ENCODE peak calls at places on chromosomes 5 and 9, in six cellular contexts. One of them, this sample, is unnamed.

GRCh38 chr5:163525096-163525495 is 19.7 kb downstream of the MAT2B start:
- DNase-seq in endothelial cell of umbilical vein: no peak
- DNase-seq in A549: no peak
- DNase-seq in K562: no peak
- DNase-seq in HepG2: no peak
- DNase-seq in GM12878: no peak
- DNase-seq in this sample: no peak

GRCh38 chr9:109506097-109506712 is 8.1 kb upstream of the PTPN3 start:
- DNase-seq in endothelial cell of umbilical vein: no peak
- DNase-seq in K562: no peak
- DNase-seq in A549: no peak
- DNase-seq in GM12878: no peak
- DNase-seq in HepG2: peak
- DNase-seq in this sample: peak

GRCh38 chr5:108661030-108661429 is 86.7 kb upstream of the FER start:
- DNase-seq in GM12878: no peak
- DNase-seq in endothelial cell of umbilical vein: peak
- DNase-seq in K562: no peak
- DNase-seq in HepG2: no peak
- DNase-seq in A549: no peak
- DNase-seq in this sample: no peak

GRCh38 chr9:117462926-117463325 is 48.1 kb upstream of the ASTN2 start:
- DNase-seq in K562: no peak
- DNase-seq in GM12878: no peak
- DNase-seq in HepG2: no peak
- DNase-seq in A549: no peak
- DNase-seq in endothelial cell of umbilical vein: no peak
- DNase-seq in this sample: no peak

GRCh38 chr9:76245518-76245917 is 148.7 kb downstream of the RFK start:
- DNase-seq in GM12878: no peak
- DNase-seq in endothelial cell of umbilical vein: no peak
- DNase-seq in K562: no peak
- DNase-seq in A549: no peak
- DNase-seq in HepG2: no peak
- DNase-seq in this sample: no peak

GRCh38 chr9:90872835-90873294 is 71.2 kb downstream of the SYK start:
- DNase-seq in K562: no peak
- DNase-seq in HepG2: no peak
- DNase-seq in endothelial cell of umbilical vein: no peak
- DNase-seq in A549: no peak
- DNase-seq in GM12878: no peak
- DNase-seq in this sample: no peak

GRCh38 chr5:95422842-95423241 is 31.7 kb downstream of the FAM81B start:
- DNase-seq in GM12878: no peak
- DNase-seq in K562: no peak
- DNase-seq in endothelial cell of umbilical vein: no peak
- DNase-seq in A549: no peak
- DNase-seq in HepG2: no peak
- DNase-seq in this sample: no peak

GRCh38 chr9:120876842-120877240 is at the start of gene PHF19:
- DNase-seq in GM12878: no peak
- DNase-seq in K562: no peak
- DNase-seq in A549: peak
- DNase-seq in HepG2: peak
- DNase-seq in endothelial cell of umbilical vein: no peak
- DNase-seq in this sample: no peak

GRCh38 chr5:4941957-4942830 is 197.9 kb upstream of the ADAMTS16 start:
- DNase-seq in HepG2: no peak
- DNase-seq in A549: peak
- DNase-seq in endothelial cell of umbilical vein: no peak
- DNase-seq in K562: peak
- DNase-seq in GM12878: no peak
- DNase-seq in this sample: peak

GRCh38 chr5:64759960-64760695 is 8.4 kb downstream of the SREK1IP1 start:
- DNase-seq in GM12878: no peak
- DNase-seq in HepG2: no peak
- DNase-seq in endothelial cell of umbilical vein: peak
- DNase-seq in K562: no peak
- DNase-seq in A549: no peak
- DNase-seq in this sample: no peak

GRCh38 chr5:130151239-130151638 is 247.0 kb downstream of the CHSY3 start:
- DNase-seq in HepG2: no peak
- DNase-seq in K562: no peak
- DNase-seq in endothelial cell of umbilical vein: no peak
- DNase-seq in A549: no peak
- DNase-seq in GM12878: no peak
- DNase-seq in this sample: no peak

GRCh38 chr5:31235381-31235780 is 41.9 kb downstream of the CDH6 start:
- DNase-seq in endothelial cell of umbilical vein: no peak
- DNase-seq in K562: no peak
- DNase-seq in HepG2: no peak
- DNase-seq in GM12878: no peak
- DNase-seq in A549: no peak
- DNase-seq in this sample: no peak

GRCh38 chr5:31236339-31236738 is 42.9 kb downstream of the CDH6 start:
- DNase-seq in endothelial cell of umbilical vein: no peak
- DNase-seq in GM12878: no peak
- DNase-seq in HepG2: no peak
- DNase-seq in A549: no peak
- DNase-seq in K562: no peak
- DNase-seq in this sample: no peak

GRCh38 chr5:31231171-31231570 is 37.7 kb downstream of the CDH6 start:
- DNase-seq in K562: no peak
- DNase-seq in endothelial cell of umbilical vein: no peak
- DNase-seq in HepG2: no peak
- DNase-seq in GM12878: no peak
- DNase-seq in A549: no peak
- DNase-seq in this sample: no peak

GRCh38 chr5:31237159-31237558 is 43.7 kb downstream of the CDH6 start:
- DNase-seq in A549: no peak
- DNase-seq in HepG2: peak
- DNase-seq in endothelial cell of umbilical vein: peak
- DNase-seq in K562: no peak
- DNase-seq in GM12878: no peak
- DNase-seq in this sample: peak

DNA sequence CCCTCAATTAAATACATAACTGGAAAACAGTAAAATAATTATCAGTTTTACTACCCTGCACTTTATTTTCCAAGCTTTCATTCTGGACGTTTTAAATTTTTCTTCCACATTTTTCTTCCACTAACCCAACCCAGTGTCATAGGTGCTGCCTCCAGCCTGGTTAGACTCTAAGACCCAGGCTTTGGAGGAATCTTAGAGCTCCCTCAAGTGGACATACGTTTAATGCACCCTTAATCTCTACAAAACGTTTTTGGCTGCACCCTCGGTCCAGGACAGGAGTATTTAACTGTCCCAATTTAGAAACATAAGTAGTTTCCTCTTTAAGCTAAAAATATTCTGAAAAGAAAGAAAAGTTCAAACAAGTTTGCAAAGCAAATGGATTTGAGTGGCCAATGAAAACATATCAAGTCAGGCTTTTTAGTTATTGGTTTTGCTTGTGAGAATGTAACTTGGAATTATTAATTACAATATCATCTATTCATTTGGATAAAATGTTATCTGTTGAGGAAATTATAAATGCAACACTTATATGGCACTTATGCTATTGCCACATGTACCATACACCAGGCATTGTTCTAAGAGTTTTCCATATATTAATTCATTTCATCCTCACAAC is 38.9 kb downstream of the CDH6 start:
- DNase-seq in A549: peak
- DNase-seq in endothelial cell of umbilical vein: peak
- DNase-seq in HepG2: peak
- DNase-seq in GM12878: no peak
- DNase-seq in K562: peak
- DNase-seq in this sample: peak
- TF ChIP-seq MYC in A549: no peak
- TF ChIP-seq MYC in endothelial cell of umbilical vein: no peak
- TF ChIP-seq MYC in HepG2: no peak
- TF ChIP-seq MYC in GM12878: no peak
- TF ChIP-seq MYC in K562: no peak
- TF ChIP-seq MYC in this sample: no peak

GRCh38 chr9:97038551-97038908 is 412 bp downstream of the CTSV start:
- DNase-seq in K562: no peak
- DNase-seq in A549: no peak
- DNase-seq in endothelial cell of umbilical vein: no peak
- DNase-seq in HepG2: no peak
- DNase-seq in GM12878: no peak
- DNase-seq in this sample: no peak
- H3K4me3 ChIP-seq in K562: peak
- H3K4me3 ChIP-seq in A549: peak
- H3K4me3 ChIP-seq in endothelial cell of umbilical vein: peak
- H3K4me3 ChIP-seq in HepG2: no peak
- H3K4me3 ChIP-seq in GM12878: peak
- H3K4me3 ChIP-seq in this sample: no peak

DNA sequence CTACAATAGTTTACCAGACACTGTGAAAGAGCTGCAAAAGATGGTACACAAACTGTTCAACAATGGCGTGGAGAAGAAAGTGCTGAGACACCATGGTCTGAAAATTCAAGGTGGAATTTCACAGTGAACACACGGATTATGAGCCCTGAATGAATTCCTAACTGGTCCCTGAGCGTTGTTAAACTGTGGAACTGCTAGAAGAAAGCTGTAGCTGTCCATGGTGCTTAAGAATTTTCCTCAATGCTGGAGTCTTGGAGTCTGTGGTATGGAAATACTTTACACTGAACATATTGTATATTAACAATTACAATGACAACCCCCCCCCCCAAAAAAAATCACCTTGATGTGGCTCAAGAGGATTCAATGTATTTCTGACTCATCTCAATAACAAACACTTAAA is 68.5 kb downstream of the SLC24A2 start:
- DNase-seq in endothelial cell of umbilical vein: peak
- DNase-seq in A549: no peak
- DNase-seq in K562: no peak
- DNase-seq in GM12878: no peak
- DNase-seq in HepG2: peak
- DNase-seq in this sample: peak
- TF ChIP-seq MAX in endothelial cell of umbilical vein: no peak
- TF ChIP-seq MAX in A549: no peak
- TF ChIP-seq MAX in K562: no peak
- TF ChIP-seq MAX in GM12878: no peak
- TF ChIP-seq MAX in HepG2: no peak
- TF ChIP-seq MAX in this sample: no peak

GRCh38 chr9:7173139-7173538 is 415.4 kb downstream of the KDM4C start:
- DNase-seq in HepG2: no peak
- DNase-seq in K562: no peak
- DNase-seq in A549: no peak
- DNase-seq in GM12878: no peak
- DNase-seq in endothelial cell of umbilical vein: no peak
- DNase-seq in this sample: no peak

GRCh38 chr9:7171461-7171860 is 413.7 kb downstream of the KDM4C start:
- DNase-seq in K562: no peak
- DNase-seq in GM12878: no peak
- DNase-seq in HepG2: no peak
- DNase-seq in endothelial cell of umbilical vein: no peak
- DNase-seq in A549: no peak
- DNase-seq in this sample: no peak

GRCh38 chr9:7174301-7174700 is 416.5 kb downstream of the KDM4C start:
- DNase-seq in GM12878: no peak
- DNase-seq in HepG2: no peak
- DNase-seq in A549: no peak
- DNase-seq in K562: no peak
- DNase-seq in endothelial cell of umbilical vein: no peak
- DNase-seq in this sample: no peak

GRCh38 chr9:7174884-7175283 is 417.1 kb downstream of the KDM4C start:
- DNase-seq in HepG2: no peak
- DNase-seq in GM12878: no peak
- DNase-seq in K562: no peak
- DNase-seq in endothelial cell of umbilical vein: no peak
- DNase-seq in A549: peak
- DNase-seq in this sample: peak

DNA sequence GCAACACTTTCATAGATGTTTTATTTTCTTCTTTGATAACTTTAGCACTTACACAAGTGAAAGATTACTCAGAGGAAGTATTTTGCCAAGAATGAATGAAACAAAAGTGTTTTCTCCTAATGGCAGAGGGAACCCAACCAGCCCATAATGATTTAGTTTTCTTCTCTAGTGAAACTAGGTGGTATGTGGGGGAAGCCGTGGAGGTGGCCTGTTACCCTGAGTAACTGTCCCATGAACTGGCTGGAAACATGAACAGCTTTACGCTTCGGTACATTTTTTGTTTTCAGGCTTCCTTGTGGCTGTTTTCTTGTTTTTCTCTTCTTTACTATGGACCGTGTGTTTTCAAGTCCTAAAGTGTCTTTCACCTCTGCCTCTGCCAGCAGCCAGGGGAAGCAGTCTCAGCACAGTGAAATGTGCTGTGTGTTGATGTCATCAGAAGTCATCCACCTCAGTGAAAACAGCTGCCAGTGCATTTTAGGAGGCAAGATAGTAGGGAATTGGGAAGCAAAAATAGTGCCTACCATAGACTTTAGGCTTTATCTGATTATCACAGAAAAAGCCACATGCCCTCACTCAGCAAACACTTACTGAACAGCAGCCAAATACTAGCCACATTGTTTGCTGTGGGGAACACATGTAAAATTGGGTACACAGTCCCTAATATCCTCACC is 414.8 kb downstream of the KDM4C start:
- DNase-seq in endothelial cell of umbilical vein: no peak
- DNase-seq in K562: no peak
- DNase-seq in HepG2: no peak
- DNase-seq in GM12878: no peak
- DNase-seq in A549: no peak
- DNase-seq in this sample: no peak
- TF ChIP-seq MYC in endothelial cell of umbilical vein: no peak
- TF ChIP-seq MYC in K562: no peak
- TF ChIP-seq MYC in HepG2: no peak
- TF ChIP-seq MYC in GM12878: no peak
- TF ChIP-seq MYC in A549: no peak
- TF ChIP-seq MYC in this sample: no peak

DNA sequence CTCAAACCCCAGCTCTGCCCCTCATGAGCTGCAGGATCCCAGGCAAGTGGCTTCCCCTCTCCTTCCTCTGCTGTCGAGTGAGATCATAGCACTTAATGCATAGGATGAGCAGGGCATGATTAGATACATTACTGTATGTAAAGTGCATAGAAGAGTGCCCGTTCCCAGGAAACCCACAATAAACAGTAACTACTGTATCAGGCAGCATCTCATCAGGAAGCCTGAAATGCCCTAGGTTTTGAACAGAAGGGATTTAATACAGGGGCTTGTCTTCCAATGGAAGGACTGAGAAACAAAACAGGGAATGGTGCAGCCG is 38.5 kb upstream of the NEK6 start:
- DNase-seq in K562: no peak
- DNase-seq in A549: no peak
- DNase-seq in endothelial cell of umbilical vein: no peak
- DNase-seq in HepG2: no peak
- DNase-seq in GM12878: no peak
- DNase-seq in this sample: no peak
- H3K4me3 ChIP-seq in K562: no peak
- H3K4me3 ChIP-seq in A549: no peak
- H3K4me3 ChIP-seq in endothelial cell of umbilical vein: no peak
- H3K4me3 ChIP-seq in HepG2: no peak
- H3K4me3 ChIP-seq in GM12878: no peak
- H3K4me3 ChIP-seq in this sample: no peak

This sample was measured in NB4.